ENCODE peak calls at places on chromosomes 7 and 10, in five cellular contexts. One of them, this sample, is unnamed.

GRCh38 chr7:16637279-16637795 is 8.2 kb downstream of the ANKMY2 start:
- DNase-seq in lung: no peak
- DNase-seq in M059J: no peak
- DNase-seq in NCI-H2171: no peak
- DNase-seq in cardiac fibroblast: no peak
- DNase-seq in this sample: peak

GRCh38 chr7:3200504-3200903 is 100.5 kb upstream of the SDK1 start:
- DNase-seq in lung: no peak
- DNase-seq in M059J: peak
- DNase-seq in NCI-H2171: no peak
- DNase-seq in cardiac fibroblast: peak
- DNase-seq in this sample: peak

GRCh38 chr7:155457544-155458316 is at the start of gene EN2:
- DNase-seq in lung: no peak
- DNase-seq in M059J: no peak
- DNase-seq in NCI-H2171: no peak
- DNase-seq in cardiac fibroblast: no peak
- DNase-seq in this sample: no peak

GRCh38 chr7:32049599-32049998 is 20.6 kb downstream of the PDE1C start:
- DNase-seq in lung: no peak
- DNase-seq in M059J: no peak
- DNase-seq in NCI-H2171: no peak
- DNase-seq in cardiac fibroblast: no peak
- DNase-seq in this sample: no peak

GRCh38 chr7:92641921-92642511 is 51.8 kb upstream of the FAM133B start:
- DNase-seq in lung: no peak
- DNase-seq in M059J: peak
- DNase-seq in NCI-H2171: no peak
- DNase-seq in cardiac fibroblast: peak
- DNase-seq in this sample: peak

GRCh38 chr7:47654672-47655340 is 72.9 kb upstream of the TNS3 start:
- DNase-seq in lung: no peak
- DNase-seq in M059J: no peak
- DNase-seq in NCI-H2171: no peak
- DNase-seq in cardiac fibroblast: peak
- DNase-seq in this sample: peak

GRCh38 chr7:128831994-128832879 is 2.0 kb downstream of the FLNC start:
- DNase-seq in lung: no peak
- DNase-seq in M059J: peak
- DNase-seq in NCI-H2171: peak
- DNase-seq in cardiac fibroblast: peak
- DNase-seq in this sample: peak

GRCh38 chr7:73557397-73558257 is at the start of gene BCL7B:
- DNase-seq in lung: peak
- DNase-seq in M059J: peak
- DNase-seq in NCI-H2171: peak
- DNase-seq in cardiac fibroblast: peak
- DNase-seq in this sample: peak

GRCh38 chr10:59126992-59127391 is 49.5 kb upstream of the PHYHIPL start:
- DNase-seq in lung: no peak
- DNase-seq in M059J: no peak
- DNase-seq in NCI-H2171: no peak
- DNase-seq in cardiac fibroblast: no peak
- DNase-seq in this sample: no peak

GRCh38 chr7:148962823-148963582 is 65.3 kb downstream of the PDIA4 start:
- DNase-seq in lung: peak
- DNase-seq in M059J: peak
- DNase-seq in NCI-H2171: peak
- DNase-seq in cardiac fibroblast: peak
- DNase-seq in this sample: peak

GRCh38 chr7:80263821-80264220 is 129.2 kb downstream of the GNAI1 start:
- DNase-seq in lung: no peak
- DNase-seq in M059J: no peak
- DNase-seq in NCI-H2171: no peak
- DNase-seq in cardiac fibroblast: no peak
- DNase-seq in this sample: no peak

GRCh38 chr10:34758447-34758996 is 56.6 kb downstream of the PARD3 start:
- DNase-seq in lung: no peak
- DNase-seq in M059J: peak
- DNase-seq in NCI-H2171: no peak
- DNase-seq in cardiac fibroblast: peak
- DNase-seq in this sample: peak

GRCh38 chr7:25638042-25638441 is 409.8 kb upstream of the NPVF start:
- DNase-seq in lung: no peak
- DNase-seq in M059J: no peak
- DNase-seq in NCI-H2171: no peak
- DNase-seq in cardiac fibroblast: no peak
- DNase-seq in this sample: no peak

GRCh38 chr10:29713450-29713849 is 78.7 kb upstream of the SVIL start:
- DNase-seq in lung: no peak
- DNase-seq in M059J: no peak
- DNase-seq in NCI-H2171: no peak
- DNase-seq in cardiac fibroblast: peak
- DNase-seq in this sample: no peak

GRCh38 chr7:20558963-20559716 is 56.3 kb upstream of the ABCB5 start:
- DNase-seq in lung: no peak
- DNase-seq in M059J: no peak
- DNase-seq in NCI-H2171: no peak
- DNase-seq in cardiac fibroblast: no peak
- DNase-seq in this sample: no peak

GRCh38 chr10:69124558-69125121 is 662 bp downstream of the VPS26A start:
- DNase-seq in lung: peak
- DNase-seq in M059J: peak
- DNase-seq in NCI-H2171: peak
- DNase-seq in cardiac fibroblast: peak
- DNase-seq in this sample: peak

GRCh38 chr10:17768957-17769356 is 17.0 kb downstream of the TMEM236 start:
- DNase-seq in lung: no peak
- DNase-seq in M059J: peak
- DNase-seq in NCI-H2171: no peak
- DNase-seq in cardiac fibroblast: peak
- DNase-seq in this sample: peak

GRCh38 chr7:52586704-52587103 is 448.7 kb upstream of the POM121L12 start:
- DNase-seq in lung: no peak
- DNase-seq in M059J: no peak
- DNase-seq in NCI-H2171: no peak
- DNase-seq in cardiac fibroblast: no peak
- DNase-seq in this sample: no peak

GRCh38 chr7:26457702-26458327 is 166.2 kb downstream of the SNX10 start:
- DNase-seq in lung: no peak
- DNase-seq in M059J: peak
- DNase-seq in NCI-H2171: no peak
- DNase-seq in cardiac fibroblast: peak
- DNase-seq in this sample: peak

GRCh38 chr7:23117841-23118240 is 12.3 kb downstream of the KLHL7 start:
- DNase-seq in lung: no peak
- DNase-seq in M059J: peak
- DNase-seq in NCI-H2171: no peak
- DNase-seq in cardiac fibroblast: no peak
- DNase-seq in this sample: peak

GRCh38 chr7:46839651-46840050 is 742.3 kb downstream of the TNS3 start:
- DNase-seq in lung: no peak
- DNase-seq in M059J: peak
- DNase-seq in NCI-H2171: no peak
- DNase-seq in cardiac fibroblast: peak
- DNase-seq in this sample: peak

GRCh38 chr10:26374426-26374825 is 63.7 kb upstream of the APBB1IP start:
- DNase-seq in lung: no peak
- DNase-seq in M059J: no peak
- DNase-seq in NCI-H2171: no peak
- DNase-seq in cardiac fibroblast: no peak
- DNase-seq in this sample: no peak

GRCh38 chr7:98276241-98276761 is 5.2 kb upstream of the BRI3 start:
- DNase-seq in lung: peak
- DNase-seq in M059J: no peak
- DNase-seq in NCI-H2171: no peak
- DNase-seq in cardiac fibroblast: no peak
- DNase-seq in this sample: no peak

GRCh38 chr7:43823941-43824340 is 45.4 kb downstream of the MRPS24 start:
- DNase-seq in lung: no peak
- DNase-seq in M059J: no peak
- DNase-seq in NCI-H2171: no peak
- DNase-seq in cardiac fibroblast: no peak
- DNase-seq in this sample: no peak

GRCh38 chr10:119140603-119141245 is 24.8 kb downstream of the SFXN4 start:
- DNase-seq in lung: no peak
- DNase-seq in M059J: no peak
- DNase-seq in NCI-H2171: no peak
- DNase-seq in cardiac fibroblast: no peak
- DNase-seq in this sample: no peak

GRCh38 chr7:145599376-145599775 is 517.2 kb upstream of the CNTNAP2 start:
- DNase-seq in lung: no peak
- DNase-seq in M059J: no peak
- DNase-seq in NCI-H2171: no peak
- DNase-seq in cardiac fibroblast: no peak
- DNase-seq in this sample: no peak

GRCh38 chr10:82377608-82378007 is 502.6 kb downstream of the NRG3 start:
- DNase-seq in lung: no peak
- DNase-seq in M059J: no peak
- DNase-seq in NCI-H2171: no peak
- DNase-seq in cardiac fibroblast: peak
- DNase-seq in this sample: peak

GRCh38 chr10:113100299-113100680 is 150.2 kb downstream of the TCF7L2 start:
- DNase-seq in lung: no peak
- DNase-seq in M059J: no peak
- DNase-seq in NCI-H2171: no peak
- DNase-seq in cardiac fibroblast: no peak
- DNase-seq in this sample: no peak

This sample was measured in fibroblast of mammary gland.